ENCODE peak calls at places on chromosomes 11 and 22, in eight cellular contexts. P, C, X, U, S, J, Y and G are unnamed samples.

GRCh38 chr11:86438685-86439084 is 64.0 kb downstream of the CCDC81 start:
- DNase-seq in U (no peak), S (no peak), Y (no peak), J (no peak), C (no peak), X (no peak), P (no peak), G (peak; percentile 27)

GRCh38 chr11:62497132-62497915 is 49.3 kb downstream of the AHNAK start:
- DNase-seq in P (peak; percentile 10), S (no peak), C (no peak), J (no peak), Y (peak; percentile 70), U (peak; percentile 17), X (no peak), G (peak; percentile 74)

GRCh38 chr11:131656179-131656838 is 285.9 kb downstream of the NTM start:
- DNase-seq in J (no peak), X (no peak), S (no peak), Y (no peak), C (no peak), P (no peak), U (no peak), G (no peak)

GRCh38 chr11:27471067-27471587 is 1.5 kb downstream of the LGR4 start:
- DNase-seq in J (no peak), Y (peak; percentile 67), C (no peak), U (no peak), S (no peak), X (no peak), P (no peak), G (no peak)

GRCh38 chr11:69292221-69292648 is 1.7 kb upstream of the MYEOV start:
- DNase-seq in X (peak; percentile 75), Y (peak; percentile 46), J (peak; percentile 55), S (peak; percentile 43), P (peak; percentile 64), U (peak; percentile 58), C (no peak), G (peak; percentile 39)

GRCh38 chr22:25765016-25765367 is 23.0 kb downstream of the MYO18B start:
- DNase-seq in Y (no peak), J (no peak), C (no peak), X (no peak), S (no peak), P (no peak), U (no peak), G (no peak)

GRCh38 chr11:119368121-119369034 is 13.1 kb downstream of the USP2 start:
- DNase-seq in P (no peak), U (no peak), S (no peak), X (peak; percentile 85), J (no peak), Y (peak; percentile 84), C (no peak), G (no peak)

GRCh38 chr11:19444231-19444630 is 203.5 kb upstream of the E2F8 start:
- DNase-seq in P (no peak), X (no peak), Y (no peak), J (no peak), U (no peak), S (no peak), C (no peak), G (peak; percentile 74)

GRCh38 chr11:8232414-8232813 is 31.3 kb downstream of the LMO1 start:
- DNase-seq in S (no peak), X (no peak), Y (no peak), P (no peak), U (no peak), C (no peak), J (no peak), G (no peak)

GRCh38 chr11:120517390-120518315 is 6.1 kb downstream of the GRIK4 start:
- DNase-seq in P (no peak), J (no peak), U (no peak), S (peak; percentile 79), X (no peak), Y (no peak), C (no peak), G (peak; percentile 64)

GRCh38 chr11:101269990-101270660 is 140.5 kb upstream of the PGR start:
- DNase-seq in X (no peak), S (no peak), U (no peak), J (no peak), Y (no peak), C (no peak), P (no peak), G (no peak)

GRCh38 chr11:15748673-15749190 is 607.6 kb downstream of the SOX6 start:
- DNase-seq in S (no peak), Y (no peak), U (no peak), C (no peak), J (no peak), X (no peak), P (no peak), G (no peak)

GRCh38 chr22:22840778-22841177 is 46.8 kb upstream of the IGLL5 start:
- DNase-seq in P (no peak), S (no peak), J (no peak), Y (no peak), U (no peak), C (no peak), X (no peak), G (no peak)

GRCh38 chr11:1926156-1927031 is 6.9 kb downstream of the TNNT3 start:
- DNase-seq in Y (no peak), P (no peak), S (no peak), C (no peak), J (no peak), U (no peak), X (peak; percentile 46), G (no peak)

GRCh38 chr11:66974724-66975402 is at the start of gene C11orf86:
- DNase-seq in X (no peak), S (no peak), J (no peak), U (no peak), P (no peak), C (no peak), Y (no peak), G (no peak)

GRCh38 chr11:17036666-17037658 is 22.7 kb upstream of the PLEKHA7 start:
- DNase-seq in P (no peak), C (no peak), X (no peak), Y (peak; percentile 45), J (no peak), U (no peak), S (no peak), G (peak; percentile 7)

GRCh38 chr11:66388746-66389386 is 17.3 kb upstream of the SLC29A2 start:
- DNase-seq in S (peak; percentile 67), X (no peak), U (peak; percentile 87), C (no peak), J (peak; percentile 64), Y (peak; percentile 82), P (peak; percentile 74), G (peak; percentile 85)